ENCODE peak calls at places on chromosomes 16 and 17, in four cellular contexts. P is stimulated activated CD4-positive, alpha-beta T cell treated with anti-CD3 and anti-CD28 coated beads, Interleukin-4, amount 100 ng/mL, for 24 hours; L is ACHN; U is left colon. E is an unnamed sample.

GRCh38 chr16:70520612-70521297 is 2.6 kb downstream of the COG4 start:
- DNase-seq in P (peak; percentile 19), L (peak; percentile 25), U (no peak), E (no peak)

GRCh38 chr16:31452631-31453106 is 6.6 kb upstream of the ARMC5 start:
- DNase-seq in P (no peak), L (peak; percentile 87), U (no peak), E (no peak)

GRCh38 chr17:17675925-17676534 is 5.2 kb upstream of the RAI1 start:
- DNase-seq in P (no peak), L (no peak), U (peak; percentile 14), E (no peak)

GRCh38 chr16:22623351-22623781 is 112.7 kb downstream of the NPIPB5 start:
- DNase-seq in P (no peak), L (peak; percentile 28), U (no peak), E (no peak)

GRCh38 chr17:1509255-1509943 is 7.0 kb downstream of the INPP5K start:
- DNase-seq in P (no peak), L (no peak), U (peak; percentile 44), E (no peak)

GRCh38 chr17:41810659-41811548 is 845 bp downstream of the P3H4 start:
- DNase-seq in P (no peak), L (no peak), U (no peak), E (no peak)

GRCh38 chr16:73949574-73950348 is 346.9 kb upstream of the PSMD7 start:
- DNase-seq in P (no peak), L (peak; percentile 30), U (no peak), E (no peak)

GRCh38 chr17:62098623-62099231 is 33.6 kb upstream of the MED13 start:
- DNase-seq in P (no peak), L (no peak), U (no peak), E (peak; percentile 49)

GRCh38 chr16:73054732-73055481 is 7.0 kb upstream of the ZFHX3 start:
- DNase-seq in P (no peak), L (no peak), U (no peak), E (no peak)

GRCh38 chr17:2484876-2485275 is 26.8 kb downstream of the METTL16 start:
- DNase-seq in P (no peak), L (no peak), U (no peak), E (no peak)

GRCh38 chr16:15811778-15812750 is 44.8 kb downstream of the MYH11 start:
- DNase-seq in P (no peak), L (no peak), U (no peak), E (no peak)

GRCh38 chr17:50589112-50589712 is 28.7 kb downstream of the CACNA1G start:
- DNase-seq in P (no peak), L (no peak), U (no peak), E (no peak)

GRCh38 chr17:38605852-38606645 is at the start of gene SRCIN1:
- DNase-seq in P (peak; percentile 43), L (peak; percentile 46), U (peak; percentile 82), E (peak; percentile 74)

GRCh38 chr16:56990407-56991286 is 1.3 kb downstream of the NLRC5 start:
- DNase-seq in P (peak; percentile 55), L (no peak), U (no peak), E (no peak)

E was measured in germinal center.